ENCODE peak calls at places on chromosomes 16 and 17, in ten cellular contexts. S is ascending aorta; V is body of pancreas; D is psoas muscle; W is endothelial cell of umbilical vein; A is brain microvascular endothelial cell; J is heart left ventricle; F is naive thymus-derived CD4-positive, alpha-beta T cell; I is AG04450; X is GM23248. U is an unnamed sample.

GRCh38 chr17:63698886-63699637 is 863 bp downstream of the LIMD2 start:
- DNase-seq in A (no peak), V (peak), F (peak), S (peak), X (peak), J (peak), I (no peak), D (peak), W (peak), U (peak)

GRCh38 chr17:9371019-9371418 is 204.6 kb downstream of the STX8 start:
- DNase-seq in D (no peak), S (no peak), X (peak), I (no peak), W (peak), A (peak), J (peak), F (no peak), V (no peak), U (peak)

GRCh38 chr16:48393843-48394703 is 8.9 kb upstream of the SIAH1 start:
- DNase-seq in A (peak), V (peak), W (no peak), D (peak), X (peak), S (peak), F (no peak), I (no peak), J (no peak), U (no peak)

GRCh38 chr17:65551641-65552040 is 9.8 kb downstream of the AXIN2 start:
- DNase-seq in J (no peak), X (no peak), F (no peak), I (no peak), V (no peak), D (no peak), W (no peak), S (no peak), A (no peak), U (no peak)

GRCh38 chr17:59121901-59122480 is 15.3 kb upstream of the TRIM37 start:
- DNase-seq in V (no peak), W (no peak), I (no peak), S (no peak), A (no peak), X (no peak), D (no peak), F (no peak), J (no peak), U (no peak)

GRCh38 chr16:89601906-89602272 is 11.6 kb upstream of the DPEP1 start:
- DNase-seq in X (peak), S (no peak), D (no peak), J (no peak), W (no peak), F (no peak), V (no peak), A (no peak), I (no peak), U (no peak)

GRCh38 chr17:63709110-63709509 is 9.2 kb upstream of the LIMD2 start:
- DNase-seq in D (no peak), S (peak), A (no peak), I (no peak), J (no peak), W (no peak), V (no peak), X (no peak), F (no peak), U (no peak)

GRCh38 chr17:31684901-31685300 is 174.1 kb downstream of the COPRS start:
- DNase-seq in F (no peak), I (no peak), V (no peak), X (no peak), D (no peak), J (no peak), S (no peak), W (no peak), A (no peak), U (no peak)

GRCh38 chr16:31501966-31502348 is 6.2 kb downstream of the RUSF1 start:
- DNase-seq in I (no peak), X (no peak), W (no peak), D (no peak), F (no peak), S (no peak), V (no peak), A (no peak), J (no peak), U (no peak)

GRCh38 chr17:78173025-78173715 is 4.8 kb downstream of the SYNGR2 start:
- DNase-seq in W (no peak), F (no peak), D (peak), V (no peak), X (no peak), I (no peak), J (no peak), A (no peak), S (no peak), U (no peak)

GRCh38 chr17:64174686-64175456 is 44.9 kb upstream of the ERN1 start:
- DNase-seq in X (peak), J (no peak), F (no peak), W (peak), V (peak), A (peak), I (no peak), D (peak), S (peak), U (no peak)

GRCh38 chr17:47895254-47895855 is 681 bp upstream of the SP2 start:
- DNase-seq in D (peak), S (no peak), I (no peak), X (peak), A (no peak), F (no peak), W (no peak), V (peak), J (peak), U (no peak)

GRCh38 chr17:56867948-56868376 is 34.0 kb downstream of the DGKE start:
- DNase-seq in I (peak), F (no peak), D (no peak), V (no peak), J (no peak), S (no peak), X (peak), A (no peak), W (peak), U (no peak)

GRCh38 chr17:81349397-81350319 is 45.6 kb upstream of the BAHCC1 start:
- DNase-seq in D (no peak), I (no peak), X (no peak), J (no peak), W (no peak), F (no peak), V (no peak), S (no peak), A (no peak), U (peak)

GRCh38 chr17:48246623-48247022 is 139.1 kb downstream of the SNX11 start:
- DNase-seq in V (no peak), I (no peak), S (no peak), D (no peak), F (no peak), W (no peak), J (no peak), A (peak), X (peak), U (peak)

GRCh38 chr16:53080345-53081031 is 25.7 kb downstream of the CHD9 start:
- DNase-seq in S (peak), A (peak), I (peak), W (peak), F (no peak), V (peak), D (peak), J (peak), X (peak), U (no peak)

GRCh38 chr17:4711671-4712111 is 1.3 kb downstream of the ARRB2 start:
- DNase-seq in I (no peak), X (no peak), F (no peak), V (no peak), W (no peak), D (peak), A (no peak), J (peak), S (peak), U (no peak)
- H3K4me3 ChIP-seq in I (no peak), X (no peak), F (peak), V (no peak), W (no peak), D (peak), A (no peak), J (peak), S (no peak), U (no peak)

GRCh38 chr17:4998666-4999428 is 1.1 kb downstream of the KIF1C start:
- DNase-seq in W (no peak), V (peak), S (no peak), X (peak), I (no peak), D (no peak), J (peak), A (no peak), F (no peak), U (no peak)
- H3K27ac ChIP-seq in W (peak), V (peak), S (peak), X (no peak), I (no peak), D (peak), J (peak), A (no peak), F (peak), U (peak)

GRCh38 chr16:85389679-85390470 is 223.2 kb upstream of the GSE1 start:
- DNase-seq in S (peak), I (no peak), V (peak), W (no peak), D (no peak), F (no peak), A (no peak), J (no peak), X (no peak), U (no peak)

GRCh38 chr16:85391769-85392583 is 221.1 kb upstream of the GSE1 start:
- DNase-seq in A (no peak), D (no peak), I (no peak), V (peak), S (peak), F (no peak), W (no peak), X (peak), J (no peak), U (peak)

GRCh38 chr16:85391175-85391707 is 221.9 kb upstream of the GSE1 start:
- DNase-seq in X (no peak), D (no peak), W (no peak), S (peak), I (no peak), A (no peak), V (peak), F (no peak), J (no peak), U (no peak)

GRCh38 chr16:85392756-85393673 is 220.1 kb upstream of the GSE1 start:
- DNase-seq in A (no peak), W (no peak), F (no peak), J (no peak), I (no peak), S (peak), V (peak), D (no peak), X (no peak), U (no peak)

DNA sequence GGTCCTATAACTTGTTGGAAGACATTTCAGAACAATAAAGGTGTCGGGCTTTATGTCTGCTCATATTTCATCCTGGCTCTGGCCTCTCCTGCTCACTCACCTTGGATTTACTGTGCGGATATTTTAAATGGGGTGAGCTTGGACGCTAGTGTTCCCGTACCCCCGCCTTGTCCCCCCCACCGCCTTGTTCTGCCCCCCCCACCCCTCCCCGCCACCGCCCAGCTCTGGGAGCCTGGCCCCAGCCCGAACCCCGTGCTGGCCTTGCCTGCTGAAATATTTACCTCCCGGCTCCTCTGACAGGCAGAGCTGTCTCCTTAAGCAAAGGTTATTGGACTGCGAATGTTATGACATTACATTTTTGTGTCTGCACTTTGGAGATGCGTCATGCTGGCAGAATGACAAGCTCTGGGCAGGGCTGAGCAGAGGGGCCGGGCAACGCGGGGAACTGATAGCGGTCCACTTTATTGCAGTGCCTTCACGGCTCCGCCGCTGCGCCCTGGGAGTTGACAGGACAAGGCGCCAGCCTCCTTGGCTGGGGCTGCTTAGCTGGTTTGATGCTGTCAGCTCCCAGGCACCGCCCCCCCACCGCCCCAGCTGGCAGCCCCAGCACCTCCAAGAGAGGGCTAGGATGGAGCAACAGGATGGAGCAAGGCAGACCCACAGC is 222.5 kb upstream of the GSE1 start:
- DNase-seq in V (peak), S (peak), I (peak), A (peak), W (no peak), J (peak), F (no peak), D (peak), X (peak), U (peak)
- H3K4me3 ChIP-seq in V (no peak), S (no peak), I (no peak), A (no peak), W (no peak), J (no peak), F (no peak), D (no peak), X (no peak), U (no peak)

GRCh38 chr16:50575743-50576142 is 27.5 kb downstream of the NKD1 start:
- DNase-seq in X (no peak), D (no peak), J (no peak), W (no peak), S (no peak), I (no peak), V (no peak), A (no peak), F (no peak), U (no peak)
- H3K27ac ChIP-seq in X (no peak), D (no peak), J (no peak), W (no peak), S (peak), I (no peak), V (no peak), A (no peak), F (no peak), U (no peak)

GRCh38 chr16:60123387-60124023 is 1389.4 kb upstream of the GOT2 start:
- DNase-seq in I (no peak), X (no peak), W (no peak), F (no peak), A (no peak), S (no peak), J (no peak), D (no peak), V (no peak), U (no peak)

GRCh38 chr16:60120586-60120985 is 1386.5 kb upstream of the GOT2 start:
- DNase-seq in X (no peak), J (no peak), W (no peak), A (no peak), F (no peak), S (no peak), V (no peak), D (no peak), I (no peak), U (no peak)
- H3K4me3 ChIP-seq in X (no peak), J (no peak), W (no peak), A (no peak), F (no peak), S (no peak), V (no peak), D (no peak), I (no peak), U (no peak)

DNA sequence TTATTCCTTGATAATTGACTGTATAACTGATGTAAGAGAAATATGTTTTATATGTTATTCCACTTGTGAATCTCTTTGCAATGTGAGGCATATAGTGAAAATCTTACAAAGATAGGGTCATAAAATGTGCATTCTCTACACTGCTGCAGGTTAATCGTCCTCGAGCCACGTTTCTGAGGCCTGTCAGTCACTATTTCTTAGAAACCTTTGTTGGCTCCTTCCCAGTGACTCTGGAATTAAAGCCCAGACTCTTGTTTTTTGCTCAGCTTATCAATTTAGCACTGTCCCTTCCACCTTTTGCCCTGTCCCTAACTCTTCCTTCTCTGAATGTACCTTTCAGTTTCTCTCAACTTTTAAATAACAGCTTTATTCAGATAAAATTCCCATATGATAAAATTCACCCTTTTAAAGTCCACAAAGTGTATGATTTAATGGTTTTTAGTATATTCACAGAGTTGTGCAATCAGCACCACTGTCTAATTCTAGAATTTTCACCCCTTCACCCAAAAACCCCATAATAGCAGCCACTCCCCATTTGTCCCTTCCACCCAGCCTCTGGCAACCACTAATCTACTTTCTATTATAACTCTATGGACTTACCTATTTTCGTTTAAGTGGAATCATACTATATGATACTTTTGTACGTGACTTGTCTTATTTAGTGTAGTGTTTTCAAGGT is 8.6 kb downstream of the TNRC6A start:
- DNase-seq in V (no peak), J (no peak), W (no peak), A (no peak), S (no peak), D (no peak), I (no peak), F (no peak), X (no peak), U (no peak)
- H3K27ac ChIP-seq in V (peak), J (peak), W (peak), A (peak), S (peak), D (peak), I (peak), F (no peak), X (peak), U (peak)

DNA sequence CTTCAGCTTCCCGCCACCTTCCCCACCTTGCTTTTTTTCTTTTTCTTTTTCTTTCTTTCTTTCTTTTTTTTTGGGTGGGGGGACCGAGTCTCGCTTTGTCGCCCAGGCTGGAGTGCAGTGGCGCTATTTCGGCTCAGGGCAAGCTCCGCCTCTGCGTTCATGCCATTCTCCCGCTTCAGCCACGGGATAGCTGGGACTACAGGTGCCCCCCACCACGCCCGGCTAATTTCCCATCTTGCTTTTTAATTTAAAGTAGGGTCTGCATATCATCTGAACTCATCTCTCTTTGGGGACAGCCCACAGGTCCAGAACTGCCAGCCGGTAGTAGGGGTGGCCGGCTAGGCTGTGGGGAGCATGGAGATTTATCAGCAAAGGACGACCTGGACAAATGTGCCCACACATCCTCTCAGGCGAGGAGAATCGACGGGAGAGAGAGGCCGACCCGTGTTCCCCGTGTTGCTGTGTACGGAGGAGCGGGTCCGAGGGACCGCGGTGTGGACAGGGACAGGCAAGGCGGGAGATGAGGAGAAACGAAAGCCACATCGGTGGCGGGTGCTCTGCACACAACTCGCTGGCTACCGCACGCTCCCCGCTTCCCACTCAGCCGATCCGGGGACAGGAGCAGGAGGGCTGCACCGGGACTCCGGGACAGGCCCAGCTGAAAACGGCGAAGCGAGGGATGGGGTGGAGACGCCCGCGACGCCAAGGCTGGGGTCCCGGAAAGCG is 2.4 kb downstream of the MT1M start:
- DNase-seq in F (no peak), A (no peak), J (no peak), W (no peak), X (no peak), S (no peak), D (no peak), V (no peak), I (no peak), U (no peak)
- H3K4me3 ChIP-seq in F (no peak), A (peak), J (peak), W (peak), X (no peak), S (no peak), D (peak), V (no peak), I (peak), U (no peak)

U was measured in SJSA1.